ENCODE peak calls at places on chromosomes 5 and 9, in ten cellular contexts. U is dorsolateral prefrontal cortex, Y is Calu3, K is fibroblast of the aortic adventitia, N is glutamatergic neuron, P is HCT116, G is neural crest cell, W is mucosa of descending colon, S is astrocyte of the spinal cord, B is cardiac muscle cell. A is an unnamed sample.

GRCh38 chr9:18393340-18394130 is 80.4 kb upstream of the ADAMTSL1 start:
- DNase-seq in U (no peak), Y (peak; percentile 72), K (peak; percentile 97), N (no peak), P (peak; percentile 69), G (no peak), W (no peak), S (peak; percentile 98), B (peak; percentile 34), A (no peak)

GRCh38 chr5:17241635-17242034 is 24.2 kb downstream of the BASP1 start:
- DNase-seq in U (no peak), Y (no peak), K (no peak), N (no peak), P (no peak), G (no peak), W (no peak), S (no peak), B (no peak), A (no peak)

GRCh38 chr5:178394074-178394473 is 161.5 kb upstream of the PHYKPL start:
- DNase-seq in U (no peak), Y (no peak), K (no peak), N (no peak), P (no peak), G (no peak), W (no peak), S (no peak), B (no peak), A (no peak)

GRCh38 chr9:68515304-68516017 is 25.2 kb downstream of the TMEM252 start:
- DNase-seq in U (no peak), Y (no peak), K (peak; percentile 60), N (no peak), P (no peak), G (no peak), W (no peak), S (no peak), B (no peak), A (no peak)

GRCh38 chr5:40681351-40682311 is 1.9 kb downstream of the PTGER4 start:
- DNase-seq in U (no peak), Y (peak; percentile 36), K (no peak), N (peak; percentile 33), P (no peak), G (peak; percentile 4), W (peak; percentile 77), S (peak; percentile 42), B (peak; percentile 18), A (no peak)

GRCh38 chr9:137189297-137190295 is 1.1 kb downstream of the SSNA1 start:
- DNase-seq in U (no peak), Y (no peak), K (no peak), N (no peak), P (no peak), G (no peak), W (no peak), S (no peak), B (no peak), A (no peak)

GRCh38 chr9:21081451-21081850 is 3.7 kb upstream of the IFNB1 start:
- DNase-seq in U (no peak), Y (no peak), K (no peak), N (no peak), P (no peak), G (no peak), W (no peak), S (no peak), B (no peak), A (no peak)

GRCh38 chr9:715743-716400 is 125.6 kb upstream of the DMRT1 start:
- DNase-seq in U (no peak), Y (no peak), K (peak; percentile 37), N (no peak), P (no peak), G (no peak), W (no peak), S (peak; percentile 67), B (no peak), A (no peak)

GRCh38 chr5:34666392-34667080 is 10.4 kb downstream of the RAI14 start:
- DNase-seq in U (no peak), Y (no peak), K (no peak), N (peak; percentile 24), P (no peak), G (no peak), W (no peak), S (no peak), B (no peak), A (no peak)

GRCh38 chr9:135282001-135282731 is 194.7 kb downstream of the OLFM1 start:
- DNase-seq in U (peak; percentile 74), Y (peak; percentile 77), K (peak; percentile 30), N (no peak), P (peak; percentile 27), G (no peak), W (peak; percentile 74), S (no peak), B (peak; percentile 17), A (peak; percentile 32)

GRCh38 chr9:119369670-119370366 is 583 bp upstream of the BRINP1 start:
- DNase-seq in U (no peak), Y (no peak), K (no peak), N (no peak), P (no peak), G (no peak), W (no peak), S (no peak), B (no peak), A (no peak)

GRCh38 chr5:114362977-114363721 is 1.3 kb downstream of the KCNN2 start:
- DNase-seq in U (peak; percentile 47), Y (no peak), K (peak; percentile 0), N (peak; percentile 49), P (no peak), G (no peak), W (peak; percentile 42), S (no peak), B (peak; percentile 27), A (no peak)

GRCh38 chr5:114362197-114362976 is 517 bp downstream of the KCNN2 start:
- DNase-seq in U (peak; percentile 59), Y (no peak), K (no peak), N (peak; percentile 72), P (no peak), G (peak; percentile 24), W (no peak), S (no peak), B (peak; percentile 71), A (no peak)

GRCh38 chr5:114360362-114360761 is 1.5 kb upstream of the KCNN2 start:
- DNase-seq in U (no peak), Y (no peak), K (no peak), N (no peak), P (no peak), G (no peak), W (no peak), S (no peak), B (no peak), A (no peak)

GRCh38 chr5:114361724-114362196 is at the start of gene KCNN2:
- DNase-seq in U (peak; percentile 92), Y (peak; percentile 86), K (peak; percentile 1), N (peak; percentile 93), P (no peak), G (peak; percentile 71), W (peak; percentile 84), S (peak; percentile 58), B (peak; percentile 92), A (no peak)

DNA sequence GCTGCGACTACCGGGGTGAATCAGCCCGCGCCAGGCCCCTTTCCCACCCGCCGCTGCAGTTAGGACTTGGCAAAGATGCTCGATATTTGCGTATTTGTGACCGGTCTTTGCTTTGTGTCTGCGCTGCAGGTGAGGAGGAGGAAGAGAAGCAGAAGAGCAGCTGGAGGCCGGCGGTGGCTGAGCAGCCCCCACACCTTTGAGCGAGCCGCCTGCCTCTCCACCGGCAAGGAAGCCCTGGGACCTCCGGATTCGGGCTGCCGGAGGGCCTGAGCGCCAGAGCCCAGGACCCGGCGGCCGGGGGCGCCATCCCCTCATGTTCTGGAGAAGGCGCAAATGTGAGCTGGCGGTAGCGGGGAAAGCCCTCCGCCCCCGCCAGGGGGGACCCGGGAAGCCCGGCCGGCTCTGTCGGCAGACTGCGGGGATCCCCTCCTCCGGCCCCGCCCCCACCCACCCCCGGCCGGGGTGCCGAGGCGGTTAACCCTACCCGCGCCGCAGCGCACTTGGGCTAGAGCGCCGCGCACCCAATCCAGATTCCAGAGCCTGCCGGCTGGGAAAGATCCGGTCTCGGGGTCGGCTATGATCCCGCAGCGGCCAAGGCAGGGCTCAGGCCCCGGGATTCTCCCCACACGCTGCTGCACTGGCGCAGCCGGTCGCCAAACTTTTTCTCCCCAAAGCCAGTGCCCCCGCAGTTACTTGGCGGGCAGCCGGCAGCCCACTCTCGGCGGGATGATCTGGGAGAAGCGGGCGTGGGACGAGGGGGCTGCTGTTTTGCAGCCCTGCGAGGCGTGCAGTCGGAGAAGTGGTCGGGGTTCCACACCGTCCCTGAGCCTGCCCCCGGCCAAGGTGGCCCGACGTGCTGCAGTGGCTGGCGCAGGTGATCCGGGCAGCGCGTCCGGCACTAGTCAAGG is 800 bp upstream of the KCNN2 start:
- DNase-seq in U (peak; percentile 64), Y (peak; percentile 61), K (no peak), N (peak; percentile 90), P (no peak), G (peak; percentile 69), W (peak; percentile 47), S (no peak), B (peak; percentile 83), A (no peak)
- TF ChIP-seq CTCF in U (peak; percentile 33), Y (no peak), K (no peak), N (peak; percentile 32), P (no peak), G (peak; percentile 54), W (no peak), S (peak; percentile 17), B (no peak), A (no peak)

GRCh38 chr5:160390787-160391696 is 8.8 kb downstream of the FAM200C start:
- DNase-seq in U (no peak), Y (no peak), K (peak; percentile 56), N (no peak), P (no peak), G (no peak), W (no peak), S (peak; percentile 42), B (peak; percentile 7), A (no peak)
- TF ChIP-seq CTCF in U (peak; percentile 62), Y (no peak), K (peak; percentile 41), N (peak; percentile 44), P (peak; percentile 53), G (peak; percentile 77), W (no peak), S (peak; percentile 36), B (peak; percentile 41), A (no peak)

DNA sequence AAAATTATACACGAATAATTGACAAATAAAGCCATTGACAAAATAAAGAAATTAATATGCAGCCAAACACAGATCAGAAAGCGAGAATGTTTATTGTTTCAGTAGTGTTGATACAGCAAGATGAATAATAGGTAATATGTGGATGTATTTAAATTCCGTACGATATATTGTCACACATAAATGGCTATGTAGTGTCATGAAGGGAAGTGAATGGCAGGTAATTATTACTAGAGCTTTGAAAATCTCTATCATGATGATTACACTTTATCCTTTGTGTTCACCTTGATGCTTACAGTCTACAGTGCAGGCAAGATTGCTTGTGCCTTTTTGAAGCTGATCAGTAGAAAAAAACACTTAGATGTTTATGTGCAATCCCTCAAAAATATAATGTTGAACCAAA is 23.3 kb upstream of the CDH10 start:
- DNase-seq in U (no peak), Y (no peak), K (no peak), N (no peak), P (no peak), G (no peak), W (no peak), S (no peak), B (no peak), A (no peak)
- TF ChIP-seq CTCF in U (no peak), Y (no peak), K (no peak), N (no peak), P (no peak), G (no peak), W (no peak), S (no peak), B (no peak), A (no peak)

GRCh38 chr9:120985759-120986353 is 59.3 kb upstream of the TRAF1 start:
- DNase-seq in U (no peak), Y (peak; percentile 16), K (peak; percentile 82), N (no peak), P (peak; percentile 50), G (no peak), W (no peak), S (peak; percentile 64), B (peak; percentile 38), A (no peak)
- TF ChIP-seq CTCF in U (peak; percentile 62), Y (peak; percentile 45), K (peak; percentile 65), N (peak; percentile 61), P (peak; percentile 72), G (peak; percentile 63), W (no peak), S (peak; percentile 67), B (peak; percentile 52), A (no peak)

A was measured in omental fat pad.